ENCODE peak calls at places on chromosomes 4 and X, in ten cellular contexts. M is gastrocnemius medialis; D is dorsolateral prefrontal cortex; Q is pancreas; N is GM23248; C is GM23338; O is lower lobe of right lung; R is BJ; I is lung; B is CD8-positive, alpha-beta memory T cell. Z is an unnamed sample. For H3K27me3, the result is how much of the 10 kb centered on the place peaks cover.

GRCh38 chr4:11710484-11710883 is 281.8 kb upstream of the HS3ST1 start:
- DNase-seq in Q (no peak), R (no peak), B (no peak), O (no peak), C (no peak), I (no peak), N (no peak), D (no peak), M (no peak), Z (no peak)

GRCh38 chr4:154779362-154779947 is 1.6 kb upstream of the RBM46 start:
- DNase-seq in I (no peak), N (peak), R (no peak), D (no peak), M (no peak), O (no peak), B (no peak), C (peak), Q (no peak), Z (no peak)

GRCh38 chr4:123546661-123547060 is 150.1 kb downstream of the SPRY1 start:
- DNase-seq in C (peak), Q (no peak), D (no peak), R (no peak), I (no peak), N (no peak), B (no peak), M (no peak), O (no peak), Z (no peak)

GRCh38 chr4:138958519-138958918 is 57.1 kb upstream of the NOCT start:
- DNase-seq in B (no peak), O (no peak), R (no peak), D (no peak), N (no peak), I (no peak), C (no peak), Q (no peak), M (no peak), Z (no peak)

GRCh38 chr4:41155194-41155830 is 59.0 kb downstream of the APBB2 start:
- DNase-seq in D (no peak), C (no peak), I (no peak), M (no peak), N (peak), Q (no peak), O (no peak), R (peak), B (no peak), Z (peak)

GRCh38 chrX:96407043-96407442 is 277.6 kb upstream of the DIAPH2 start:
- DNase-seq in N (peak), I (no peak), O (no peak), R (no peak), Q (no peak), C (peak), D (no peak), M (no peak), B (no peak), Z (peak)

GRCh38 chrX:132520213-132520612 is 31.4 kb upstream of the MBNL3 start:
- DNase-seq in D (no peak), M (no peak), B (no peak), Q (no peak), O (no peak), I (no peak), R (no peak), C (no peak), N (no peak), Z (no peak)

GRCh38 chr4:41796545-41797210 is 48.2 kb upstream of the PHOX2B start:
- DNase-seq in I (no peak), R (no peak), M (no peak), C (peak), N (no peak), Q (no peak), D (no peak), B (no peak), O (no peak), Z (no peak)

GRCh38 chrX:50858548-50858947 is 44.6 kb upstream of the SHROOM4 start:
- DNase-seq in I (no peak), O (no peak), N (no peak), D (no peak), M (no peak), Q (no peak), B (no peak), R (no peak), C (no peak), Z (no peak)

GRCh38 chr4:183101956-183102480 is 3.0 kb downstream of the WWC2 start:
- DNase-seq in O (no peak), D (no peak), N (peak), B (no peak), M (no peak), R (no peak), I (no peak), Q (no peak), C (no peak), Z (no peak)

GRCh38 chr4:68372588-68372987 is 22.7 kb upstream of the YTHDC1 start:
- DNase-seq in N (peak), Q (no peak), C (peak), O (no peak), R (no peak), I (no peak), B (no peak), D (no peak), M (no peak), Z (no peak)

GRCh38 chr4:48898733-48899431 is 7.7 kb downstream of the OCIAD2 start:
- DNase-seq in O (no peak), I (no peak), C (no peak), B (no peak), Q (no peak), M (no peak), D (no peak), N (no peak), R (no peak), Z (no peak)

DNA sequence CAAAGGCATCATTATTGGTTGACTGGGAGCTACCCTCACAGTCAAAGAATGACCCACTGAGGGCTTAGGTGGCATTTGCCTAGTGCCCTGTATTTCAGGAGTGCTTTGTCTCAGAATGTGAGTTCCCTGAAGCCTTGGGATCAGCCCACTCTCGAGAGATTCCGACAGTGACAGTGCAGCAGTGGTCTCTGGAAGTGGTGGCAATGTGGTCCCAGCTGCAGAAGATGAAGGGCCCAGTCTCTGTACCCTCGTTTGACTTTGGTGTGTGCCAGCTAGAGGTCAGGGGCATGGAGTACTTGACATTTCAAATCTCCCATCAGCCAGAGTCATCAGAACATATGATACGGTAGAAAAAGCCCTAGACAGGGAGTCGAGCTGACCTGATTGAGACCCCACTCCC is 153.7 kb downstream of the EFNB1 start:
- DNase-seq in Q (no peak), I (no peak), O (no peak), M (no peak), C (no peak), D (no peak), R (no peak), N (no peak), B (no peak), Z (no peak)
- H3K27me3 ChIP-seq in Q (under half), I (under half), O (under half), M (under half), C (under half), D (under half), R (under half), N (under half), B (under half), Z (under half)

DNA sequence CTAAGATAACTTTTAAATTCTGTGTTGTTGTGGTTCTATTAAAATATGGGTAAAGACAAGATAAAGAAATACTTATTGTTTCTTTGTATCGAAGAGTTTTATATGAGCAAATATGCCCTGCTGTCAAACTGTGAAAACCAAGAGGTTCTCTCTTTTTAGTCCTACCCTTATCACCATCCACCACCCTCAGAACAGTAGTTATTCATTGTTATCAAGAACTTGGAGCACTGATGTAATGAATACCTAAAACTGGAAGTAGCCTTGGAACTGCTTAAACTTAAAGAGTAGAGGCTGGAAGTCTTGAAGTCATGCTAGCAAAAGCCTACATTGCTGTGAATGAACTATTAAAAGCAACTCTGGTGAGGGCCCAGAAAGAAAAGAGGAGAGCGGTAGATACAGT is 9.2 kb downstream of the PIR start:
- DNase-seq in Q (no peak), B (no peak), D (no peak), I (no peak), C (no peak), M (no peak), R (no peak), N (no peak), O (no peak), Z (no peak)
- H3K27me3 ChIP-seq in Q (under half), B (under half), D (under half), I (under half), C (under half), M (under half), R (under half), N (under half), O (under half), Z (under half)

DNA sequence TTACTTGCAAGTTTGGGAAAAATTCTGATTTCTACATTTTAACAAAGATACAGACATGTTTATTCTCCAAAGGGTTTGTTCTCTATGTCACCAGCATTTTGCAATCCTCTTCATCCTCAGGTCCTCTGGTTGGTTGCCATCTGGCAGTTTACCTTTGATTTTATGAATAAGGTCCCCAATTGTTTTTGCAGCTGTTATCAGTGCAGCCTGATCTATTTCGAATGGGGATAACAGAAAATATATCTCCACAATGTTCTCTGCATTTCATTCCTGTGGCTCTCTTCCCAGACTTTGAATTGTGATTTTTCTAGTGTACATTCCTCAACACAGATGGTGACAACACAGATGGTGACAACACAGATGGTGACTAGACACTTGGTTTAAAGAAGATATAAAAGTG is 74.2 kb downstream of the FBXO8 start:
- DNase-seq in M (no peak), D (no peak), N (peak), Q (no peak), I (no peak), C (no peak), R (no peak), O (no peak), B (no peak), Z (no peak)
- H3K27me3 ChIP-seq in M (under half), D (half or more), N (under half), Q (under half), I (under half), C (half or more), R (under half), O (half or more), B (under half), Z (under half)

DNA sequence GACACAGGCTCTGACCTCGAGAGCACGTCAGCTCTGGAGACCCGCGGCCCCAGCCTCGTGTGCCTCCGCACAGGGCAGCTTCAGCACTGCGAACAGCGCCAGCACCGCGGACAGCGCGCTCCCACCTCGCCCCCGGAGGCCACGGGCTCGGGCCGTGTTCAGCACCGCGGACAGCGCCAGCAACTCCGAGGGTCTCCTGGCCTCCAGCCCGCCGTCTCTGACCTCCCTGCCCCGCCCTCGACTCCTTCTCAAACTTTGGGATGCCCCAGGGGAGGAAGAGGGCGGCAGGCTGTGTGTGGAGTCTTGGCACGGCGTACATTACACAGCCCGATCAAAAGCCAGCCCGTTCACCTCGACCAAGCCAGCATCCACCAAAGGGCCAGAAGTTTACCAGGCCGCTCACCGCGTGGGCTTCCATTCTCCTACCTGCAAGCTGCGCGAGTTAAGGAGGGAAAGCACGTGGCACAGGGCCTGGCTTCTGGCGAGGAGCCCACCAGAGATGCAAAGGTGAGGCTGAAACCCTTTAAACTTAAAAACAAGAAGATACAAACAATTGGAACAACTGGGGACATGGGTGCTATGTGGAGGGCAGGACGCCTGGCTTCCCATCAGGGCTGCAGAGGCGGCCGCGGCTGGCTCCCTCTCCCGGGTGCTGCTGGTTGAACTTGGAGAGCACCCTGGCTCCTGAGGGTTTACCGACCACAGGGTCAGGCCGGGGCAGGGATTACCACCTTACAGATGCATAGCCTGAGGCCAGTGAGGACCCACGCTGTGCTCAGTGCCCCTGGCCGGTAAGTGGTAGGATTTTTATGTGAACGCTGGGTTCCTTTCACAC is 4.5 kb upstream of the NKX1-1 start:
- DNase-seq in M (no peak), O (peak), D (no peak), I (no peak), C (peak), R (no peak), B (peak), N (peak), Q (peak), Z (peak)
- H3K27me3 ChIP-seq in M (half or more), O (half or more), D (half or more), I (under half), C (half or more), R (under half), B (under half), N (under half), Q (under half), Z (under half)

GRCh38 chrX:16999275-16999674 is 52.8 kb downstream of the REPS2 start:
- DNase-seq in O (no peak), I (no peak), R (no peak), D (peak), Q (no peak), N (no peak), M (no peak), C (no peak), B (no peak), Z (peak)
- H3K27me3 ChIP-seq in O (under half), I (under half), R (under half), D (under half), Q (under half), N (under half), M (under half), C (under half), B (under half), Z (under half)

DNA sequence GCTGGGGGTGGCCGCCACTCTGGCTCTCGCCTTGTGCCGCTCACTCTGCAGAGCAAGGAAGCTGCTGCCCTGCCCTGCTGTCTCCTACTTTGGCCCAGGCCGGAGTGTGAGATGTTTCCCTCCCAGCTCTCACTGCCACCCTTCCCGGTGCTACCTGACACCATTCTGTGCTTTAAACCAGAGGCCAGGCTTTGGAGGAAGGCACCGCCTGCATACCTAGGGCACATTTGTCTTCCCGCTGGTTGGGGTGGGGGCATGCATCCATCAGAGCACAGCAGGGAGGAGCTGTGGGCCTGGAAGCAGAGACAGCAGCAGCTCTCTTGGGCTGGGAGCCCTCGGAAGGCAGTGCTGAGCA is 96.9 kb upstream of the PSAPL1 start:
- DNase-seq in B (no peak), R (no peak), O (no peak), Q (no peak), N (no peak), C (peak), I (no peak), D (no peak), M (no peak), Z (no peak)
- H3K27me3 ChIP-seq in B (under half), R (under half), O (under half), Q (under half), N (under half), C (under half), I (under half), D (under half), M (under half), Z (under half)

DNA sequence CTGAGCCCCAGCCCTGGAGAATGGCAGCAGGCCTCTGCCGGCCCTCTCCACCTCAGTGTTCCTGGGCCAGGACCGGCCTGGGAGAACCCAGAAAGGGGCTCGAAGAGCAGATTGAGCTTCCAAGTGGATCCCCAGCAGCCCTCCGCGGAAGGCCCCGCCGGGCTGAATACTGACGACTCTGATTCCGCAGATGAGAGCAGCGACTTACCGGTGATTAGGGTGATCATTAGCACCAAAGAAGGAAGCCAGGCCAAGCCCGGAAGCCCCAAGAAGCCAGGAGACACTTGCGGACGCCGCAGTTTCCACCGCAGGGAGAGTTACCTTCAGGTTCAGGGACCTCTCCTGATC is 876 bp downstream of the LOC101059915 start:
- DNase-seq in Q (no peak), M (no peak), C (no peak), N (no peak), R (no peak), B (no peak), D (no peak), I (peak), O (no peak), Z (no peak)
- H3K27me3 ChIP-seq in Q (under half), M (under half), C (under half), N (under half), R (under half), B (under half), D (under half), I (under half), O (under half), Z (under half)